ENCODE peak calls at places on chromosomes 4 and X, in five cellular contexts. One of them, this sample, is unnamed.

GRCh38 chrX:17595456-17596035 is 141.7 kb upstream of the SCML1 start:
- DNase-seq in lung: no peak
- DNase-seq in activated CD8-positive, alpha-beta T cell treated with anti-CD3 and anti-CD28 coated beads for 36 hours: no peak
- DNase-seq in mammary epithelial cell: peak; percentile 81
- DNase-seq in GM12878: no peak
- DNase-seq in this sample: no peak

GRCh38 chrX:2176274-2176673 is 324.5 kb downstream of the DHRSX start:
- DNase-seq in activated CD8-positive, alpha-beta T cell treated with anti-CD3 and anti-CD28 coated beads for 36 hours: no peak
- DNase-seq in lung: no peak
- DNase-seq in mammary epithelial cell: no peak
- DNase-seq in GM12878: no peak
- DNase-seq in this sample: no peak

GRCh38 chrX:10034740-10035260 is 67.6 kb downstream of the CLDN34 start:
- DNase-seq in lung: no peak
- DNase-seq in activated CD8-positive, alpha-beta T cell treated with anti-CD3 and anti-CD28 coated beads for 36 hours: no peak
- DNase-seq in mammary epithelial cell: no peak
- DNase-seq in GM12878: no peak
- DNase-seq in this sample: no peak

GRCh38 chr4:135382280-135382679 is 1180.7 kb upstream of the PABPC4L start:
- DNase-seq in activated CD8-positive, alpha-beta T cell treated with anti-CD3 and anti-CD28 coated beads for 36 hours: no peak
- DNase-seq in GM12878: no peak
- DNase-seq in lung: no peak
- DNase-seq in mammary epithelial cell: no peak
- DNase-seq in this sample: no peak

GRCh38 chr4:39975488-39976089 is 2.1 kb downstream of the PDS5A start:
- DNase-seq in GM12878: no peak
- DNase-seq in activated CD8-positive, alpha-beta T cell treated with anti-CD3 and anti-CD28 coated beads for 36 hours: no peak
- DNase-seq in mammary epithelial cell: peak; percentile 43
- DNase-seq in lung: no peak
- DNase-seq in this sample: no peak

GRCh38 chr4:152187693-152188092 is 348.2 kb downstream of the FBXW7 start:
- DNase-seq in activated CD8-positive, alpha-beta T cell treated with anti-CD3 and anti-CD28 coated beads for 36 hours: no peak
- DNase-seq in GM12878: no peak
- DNase-seq in lung: no peak
- DNase-seq in mammary epithelial cell: no peak
- DNase-seq in this sample: no peak

GRCh38 chr4:176735300-176735699 is 57.4 kb downstream of the VEGFC start:
- DNase-seq in activated CD8-positive, alpha-beta T cell treated with anti-CD3 and anti-CD28 coated beads for 36 hours: no peak
- DNase-seq in mammary epithelial cell: peak; percentile 22
- DNase-seq in lung: no peak
- DNase-seq in GM12878: no peak
- DNase-seq in this sample: no peak

GRCh38 chr4:80045831-80046230 is 27.2 kb downstream of the ANTXR2 start:
- DNase-seq in activated CD8-positive, alpha-beta T cell treated with anti-CD3 and anti-CD28 coated beads for 36 hours: no peak
- DNase-seq in mammary epithelial cell: peak; percentile 6
- DNase-seq in lung: no peak
- DNase-seq in GM12878: no peak
- DNase-seq in this sample: no peak

GRCh38 chr4:118286685-118287084 is 66.1 kb downstream of the PRSS12 start:
- DNase-seq in GM12878: no peak
- DNase-seq in mammary epithelial cell: peak; percentile 82
- DNase-seq in lung: no peak
- DNase-seq in activated CD8-positive, alpha-beta T cell treated with anti-CD3 and anti-CD28 coated beads for 36 hours: no peak
- DNase-seq in this sample: no peak

GRCh38 chr4:89204624-89205023 is 93.3 kb downstream of the TIGD2 start:
- DNase-seq in GM12878: no peak
- DNase-seq in mammary epithelial cell: no peak
- DNase-seq in lung: no peak
- DNase-seq in activated CD8-positive, alpha-beta T cell treated with anti-CD3 and anti-CD28 coated beads for 36 hours: no peak
- DNase-seq in this sample: no peak

GRCh38 chr4:100981447-100982204 is 365.7 kb downstream of the PPP3CA start:
- DNase-seq in lung: no peak
- DNase-seq in GM12878: no peak
- DNase-seq in mammary epithelial cell: peak; percentile 32
- DNase-seq in activated CD8-positive, alpha-beta T cell treated with anti-CD3 and anti-CD28 coated beads for 36 hours: no peak
- DNase-seq in this sample: peak; percentile 57

GRCh38 chrX:72314881-72315280 is 9.2 kb upstream of the CITED1 start:
- DNase-seq in activated CD8-positive, alpha-beta T cell treated with anti-CD3 and anti-CD28 coated beads for 36 hours: no peak
- DNase-seq in GM12878: no peak
- DNase-seq in lung: no peak
- DNase-seq in mammary epithelial cell: no peak
- DNase-seq in this sample: no peak

GRCh38 chr4:37687175-37687525 is 974 bp upstream of the RELL1 start:
- DNase-seq in activated CD8-positive, alpha-beta T cell treated with anti-CD3 and anti-CD28 coated beads for 36 hours: no peak
- DNase-seq in GM12878: no peak
- DNase-seq in lung: no peak
- DNase-seq in mammary epithelial cell: no peak
- DNase-seq in this sample: no peak

GRCh38 chr4:6235012-6235411 is 34.6 kb upstream of the WFS1 start:
- DNase-seq in mammary epithelial cell: no peak
- DNase-seq in lung: no peak
- DNase-seq in activated CD8-positive, alpha-beta T cell treated with anti-CD3 and anti-CD28 coated beads for 36 hours: no peak
- DNase-seq in GM12878: no peak
- DNase-seq in this sample: no peak

GRCh38 chr4:127783026-127783769 is 1.1 kb downstream of the HSPA4L start:
- DNase-seq in lung: peak; percentile 50
- DNase-seq in activated CD8-positive, alpha-beta T cell treated with anti-CD3 and anti-CD28 coated beads for 36 hours: peak; percentile 90
- DNase-seq in GM12878: no peak
- DNase-seq in mammary epithelial cell: peak; percentile 99
- DNase-seq in this sample: no peak

GRCh38 chrX:118550792-118551191 is 55.2 kb downstream of the DOCK11 start:
- DNase-seq in GM12878: no peak
- DNase-seq in mammary epithelial cell: peak; percentile 71
- DNase-seq in lung: no peak
- DNase-seq in activated CD8-positive, alpha-beta T cell treated with anti-CD3 and anti-CD28 coated beads for 36 hours: no peak
- DNase-seq in this sample: no peak

GRCh38 chr4:8910822-8911310 is 39.2 kb upstream of the HMX1 start:
- DNase-seq in mammary epithelial cell: no peak
- DNase-seq in lung: no peak
- DNase-seq in GM12878: no peak
- DNase-seq in activated CD8-positive, alpha-beta T cell treated with anti-CD3 and anti-CD28 coated beads for 36 hours: no peak
- DNase-seq in this sample: no peak

GRCh38 chrX:156000361-156000926 is 2.9 kb downstream of the IL9R start:
- DNase-seq in GM12878: no peak
- DNase-seq in lung: no peak
- DNase-seq in activated CD8-positive, alpha-beta T cell treated with anti-CD3 and anti-CD28 coated beads for 36 hours: no peak
- DNase-seq in mammary epithelial cell: peak; percentile 58
- DNase-seq in this sample: no peak

GRCh38 chrX:71534773-71535544 is 2.1 kb downstream of the OGT start:
- DNase-seq in GM12878: no peak
- DNase-seq in mammary epithelial cell: no peak
- DNase-seq in activated CD8-positive, alpha-beta T cell treated with anti-CD3 and anti-CD28 coated beads for 36 hours: no peak
- DNase-seq in lung: no peak
- DNase-seq in this sample: no peak

GRCh38 chr4:123600921-123601904 is 204.6 kb downstream of the SPRY1 start:
- DNase-seq in activated CD8-positive, alpha-beta T cell treated with anti-CD3 and anti-CD28 coated beads for 36 hours: no peak
- DNase-seq in mammary epithelial cell: no peak
- DNase-seq in GM12878: no peak
- DNase-seq in lung: no peak
- DNase-seq in this sample: no peak

GRCh38 chr4:24805036-24805435 is 9.7 kb downstream of the SOD3 start:
- DNase-seq in mammary epithelial cell: peak; percentile 29
- DNase-seq in lung: no peak
- DNase-seq in GM12878: no peak
- DNase-seq in activated CD8-positive, alpha-beta T cell treated with anti-CD3 and anti-CD28 coated beads for 36 hours: no peak
- DNase-seq in this sample: no peak
- TF ChIP-seq CTCF in mammary epithelial cell: no peak
- TF ChIP-seq CTCF in lung: no peak
- TF ChIP-seq CTCF in GM12878: no peak
- TF ChIP-seq CTCF in activated CD8-positive, alpha-beta T cell treated with anti-CD3 and anti-CD28 coated beads for 36 hours: no peak
- TF ChIP-seq CTCF in this sample: no peak

GRCh38 chrX:15567886-15568616 is 32.7 kb downstream of the ACE2 start:
- DNase-seq in lung: no peak
- DNase-seq in activated CD8-positive, alpha-beta T cell treated with anti-CD3 and anti-CD28 coated beads for 36 hours: no peak
- DNase-seq in mammary epithelial cell: peak; percentile 18
- DNase-seq in GM12878: no peak
- DNase-seq in this sample: no peak
- TF ChIP-seq CTCF in lung: no peak
- TF ChIP-seq CTCF in activated CD8-positive, alpha-beta T cell treated with anti-CD3 and anti-CD28 coated beads for 36 hours: no peak
- TF ChIP-seq CTCF in mammary epithelial cell: peak; percentile 87
- TF ChIP-seq CTCF in GM12878: peak; percentile 5
- TF ChIP-seq CTCF in this sample: no peak

GRCh38 chr4:66486068-66486467 is 815.8 kb upstream of the EPHA5 start:
- DNase-seq in mammary epithelial cell: no peak
- DNase-seq in lung: no peak
- DNase-seq in activated CD8-positive, alpha-beta T cell treated with anti-CD3 and anti-CD28 coated beads for 36 hours: no peak
- DNase-seq in GM12878: no peak
- DNase-seq in this sample: no peak

GRCh38 chr4:66489783-66490452 is 819.6 kb upstream of the EPHA5 start:
- DNase-seq in mammary epithelial cell: peak; percentile 32
- DNase-seq in activated CD8-positive, alpha-beta T cell treated with anti-CD3 and anti-CD28 coated beads for 36 hours: no peak
- DNase-seq in lung: no peak
- DNase-seq in GM12878: no peak
- DNase-seq in this sample: no peak

GRCh38 chr4:66489370-66489769 is 819.1 kb upstream of the EPHA5 start:
- DNase-seq in lung: no peak
- DNase-seq in mammary epithelial cell: no peak
- DNase-seq in GM12878: no peak
- DNase-seq in activated CD8-positive, alpha-beta T cell treated with anti-CD3 and anti-CD28 coated beads for 36 hours: no peak
- DNase-seq in this sample: no peak
- TF ChIP-seq CTCF in lung: no peak
- TF ChIP-seq CTCF in mammary epithelial cell: no peak
- TF ChIP-seq CTCF in GM12878: no peak
- TF ChIP-seq CTCF in activated CD8-positive, alpha-beta T cell treated with anti-CD3 and anti-CD28 coated beads for 36 hours: no peak
- TF ChIP-seq CTCF in this sample: no peak

DNA sequence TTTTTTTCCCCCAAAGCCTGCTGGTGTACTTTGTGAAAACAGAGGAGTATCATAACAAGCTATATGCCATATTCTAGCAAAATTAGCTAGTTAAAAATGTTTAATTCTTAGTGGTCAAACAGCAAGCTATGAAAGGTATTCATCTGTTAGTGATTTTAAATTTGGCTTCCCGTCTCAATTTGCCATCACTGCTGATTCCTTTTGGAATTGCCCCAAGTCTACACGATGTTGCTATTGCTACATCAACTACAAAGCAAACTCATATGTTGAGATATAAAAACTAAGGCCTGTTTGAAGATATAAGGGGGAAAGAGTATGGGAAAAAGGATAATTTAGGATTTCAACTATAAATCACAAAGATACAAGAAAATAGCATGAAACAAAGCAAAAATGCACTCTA is 146.1 kb downstream of the COL25A1 start:
- DNase-seq in mammary epithelial cell: no peak
- DNase-seq in lung: no peak
- DNase-seq in activated CD8-positive, alpha-beta T cell treated with anti-CD3 and anti-CD28 coated beads for 36 hours: no peak
- DNase-seq in GM12878: no peak
- DNase-seq in this sample: no peak
- TF ChIP-seq CTCF in mammary epithelial cell: no peak
- TF ChIP-seq CTCF in lung: no peak
- TF ChIP-seq CTCF in activated CD8-positive, alpha-beta T cell treated with anti-CD3 and anti-CD28 coated beads for 36 hours: no peak
- TF ChIP-seq CTCF in GM12878: no peak
- TF ChIP-seq CTCF in this sample: no peak

GRCh38 chr4:59748433-59748832 is 1451.7 kb upstream of the ADGRL3 start:
- DNase-seq in activated CD8-positive, alpha-beta T cell treated with anti-CD3 and anti-CD28 coated beads for 36 hours: no peak
- DNase-seq in mammary epithelial cell: no peak
- DNase-seq in GM12878: no peak
- DNase-seq in lung: no peak
- DNase-seq in this sample: no peak
- TF ChIP-seq CTCF in activated CD8-positive, alpha-beta T cell treated with anti-CD3 and anti-CD28 coated beads for 36 hours: no peak
- TF ChIP-seq CTCF in mammary epithelial cell: no peak
- TF ChIP-seq CTCF in GM12878: no peak
- TF ChIP-seq CTCF in lung: no peak
- TF ChIP-seq CTCF in this sample: no peak

GRCh38 chr4:76657443-76657842 is 222.4 kb downstream of the SHROOM3 start:
- DNase-seq in lung: no peak
- DNase-seq in mammary epithelial cell: no peak
- DNase-seq in activated CD8-positive, alpha-beta T cell treated with anti-CD3 and anti-CD28 coated beads for 36 hours: no peak
- DNase-seq in GM12878: no peak
- DNase-seq in this sample: no peak
- TF ChIP-seq CTCF in lung: no peak
- TF ChIP-seq CTCF in mammary epithelial cell: no peak
- TF ChIP-seq CTCF in activated CD8-positive, alpha-beta T cell treated with anti-CD3 and anti-CD28 coated beads for 36 hours: no peak
- TF ChIP-seq CTCF in GM12878: no peak
- TF ChIP-seq CTCF in this sample: no peak

GRCh38 chr4:17324431-17324830 is 187.5 kb downstream of the QDPR start:
- DNase-seq in GM12878: no peak
- DNase-seq in activated CD8-positive, alpha-beta T cell treated with anti-CD3 and anti-CD28 coated beads for 36 hours: peak; percentile 74
- DNase-seq in lung: no peak
- DNase-seq in mammary epithelial cell: no peak
- DNase-seq in this sample: no peak
- TF ChIP-seq CTCF in GM12878: peak; percentile 52
- TF ChIP-seq CTCF in activated CD8-positive, alpha-beta T cell treated with anti-CD3 and anti-CD28 coated beads for 36 hours: peak; percentile 59
- TF ChIP-seq CTCF in lung: peak; percentile 44
- TF ChIP-seq CTCF in mammary epithelial cell: peak; percentile 54
- TF ChIP-seq CTCF in this sample: peak; percentile 30